ENCODE peak calls at places on chromosomes 2 and 18, in seven cellular contexts. F is astrocyte of the spinal cord, T is progenitor cell of endocrine pancreas, C is neural crest cell, D is chondrocyte, L is tibial artery, Y is foreskin fibroblast. R is an unnamed sample.

GRCh38 chr2:4340536-4340935 is 637.2 kb downstream of the DCDC2C start:
- DNase-seq in T (no peak), F (no peak), D (no peak), L (no peak), Y (no peak), C (no peak), R (peak; percentile 12)

GRCh38 chr18:13246591-13246990 is 28.0 kb downstream of the LDLRAD4 start:
- DNase-seq in C (no peak), F (no peak), T (no peak), Y (no peak), L (no peak), D (no peak), R (no peak)

GRCh38 chr18:42176599-42176998 is 221.6 kb downstream of the PIK3C3 start:
- DNase-seq in L (no peak), C (no peak), Y (no peak), F (no peak), T (no peak), D (no peak), R (no peak)

GRCh38 chr2:203714112-203714511 is 7.7 kb downstream of the CD28 start:
- DNase-seq in L (no peak), C (no peak), T (no peak), Y (no peak), F (no peak), D (no peak), R (no peak)

GRCh38 chr18:62790836-62791772 is 75.8 kb downstream of the PHLPP1 start:
- DNase-seq in T (no peak), C (no peak), D (no peak), Y (peak; percentile 26), L (no peak), F (peak; percentile 68), R (no peak)

GRCh38 chr2:208406474-208407451 is at the start of gene PTH2R:
- DNase-seq in D (peak; percentile 89), Y (no peak), C (no peak), T (peak; percentile 20), F (no peak), L (no peak), R (no peak)

GRCh38 chr2:62998949-62999348 is 51.7 kb upstream of the OTX1 start:
- DNase-seq in T (no peak), L (no peak), C (no peak), D (no peak), Y (peak; percentile 9), F (peak; percentile 8), R (no peak)

GRCh38 chr2:105294844-105295481 is 34.6 kb downstream of the TGFBRAP1 start:
- DNase-seq in D (no peak), F (peak; percentile 72), L (no peak), Y (peak; percentile 41), T (peak; percentile 47), C (peak; percentile 72), R (no peak)

GRCh38 chr2:37784759-37785149 is 113.3 kb upstream of the CDC42EP3 start:
- DNase-seq in T (no peak), F (no peak), C (no peak), D (no peak), L (no peak), Y (no peak), R (no peak)

GRCh38 chr2:173198338-173198737 is 122.7 kb downstream of the MAP3K20 start:
- DNase-seq in D (no peak), T (no peak), L (no peak), F (no peak), C (no peak), Y (no peak), R (no peak)

GRCh38 chr18:12606592-12607315 is 51.2 kb downstream of the SPIRE1 start:
- DNase-seq in L (no peak), Y (no peak), C (no peak), T (no peak), F (peak; percentile 75), D (no peak), R (peak; percentile 74)

GRCh38 chr2:216149741-216150140 is 40.6 kb downstream of the XRCC5 start:
- DNase-seq in Y (no peak), F (peak; percentile 43), C (no peak), T (no peak), D (no peak), L (no peak), R (no peak)

GRCh38 chr2:137333386-137333972 is 568.1 kb downstream of the THSD7B start:
- DNase-seq in D (no peak), F (peak; percentile 20), T (no peak), L (no peak), C (no peak), Y (no peak), R (no peak)

DNA sequence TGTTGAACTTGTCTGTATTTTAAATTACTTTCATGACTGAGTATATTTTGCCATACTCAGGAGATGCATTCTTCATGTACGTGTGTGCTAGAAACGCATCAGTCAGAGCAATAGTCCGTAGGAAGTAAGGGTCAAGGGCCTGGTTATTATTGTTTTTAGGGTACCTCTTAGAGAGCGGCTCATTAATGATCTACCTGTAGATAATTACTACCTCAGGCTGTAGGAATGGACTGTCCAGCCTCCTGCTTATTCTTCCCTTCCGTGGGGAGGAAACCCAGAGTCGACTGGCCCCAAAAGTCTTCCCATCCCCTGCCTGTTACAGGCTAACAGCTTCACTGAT is 36.3 kb downstream of the TTC39C start:
- DNase-seq in Y (no peak), C (no peak), L (no peak), T (no peak), D (no peak), F (no peak), R (no peak)
- TF ChIP-seq CTCF in Y (no peak), C (no peak), L (no peak), T (no peak), D (no peak), F (no peak), R (no peak)

GRCh38 chr2:71647346-71647745 is 194.0 kb downstream of the DYSF start:
- DNase-seq in L (no peak), Y (no peak), T (no peak), F (no peak), C (no peak), D (no peak), R (no peak)
- TF ChIP-seq CTCF in L (no peak), Y (no peak), T (no peak), F (no peak), C (no peak), D (no peak), R (no peak)

GRCh38 chr2:24411488-24412146 is 51.3 kb upstream of the ITSN2 start:
- DNase-seq in T (no peak), L (no peak), Y (no peak), F (no peak), D (no peak), C (peak; percentile 33), R (no peak)
- TF ChIP-seq CTCF in T (no peak), L (no peak), Y (no peak), F (no peak), D (no peak), C (no peak), R (no peak)

GRCh38 chr2:151333083-151333482 is 24.3 kb upstream of the TNFAIP6 start:
- DNase-seq in L (no peak), Y (no peak), F (no peak), C (no peak), T (no peak), D (no peak), R (no peak)
- TF ChIP-seq CTCF in L (no peak), Y (no peak), F (no peak), C (no peak), T (no peak), D (no peak), R (no peak)

GRCh38 chr2:238288650-238289573 is 502 bp upstream of the PER2 start:
- DNase-seq in L (peak; percentile 99), C (peak; percentile 96), Y (peak; percentile 97), D (peak; percentile 98), F (peak; percentile 100), T (peak; percentile 97), R (peak; percentile 86)

GRCh38 chr2:238289574-238289973 is 1.2 kb upstream of the PER2 start:
- DNase-seq in D (peak; percentile 53), T (no peak), C (no peak), L (peak; percentile 17), Y (no peak), F (no peak), R (no peak)

GRCh38 chr2:238286987-238287386 is 1.4 kb downstream of the PER2 start:
- DNase-seq in L (no peak), T (no peak), Y (no peak), F (peak; percentile 10), D (peak; percentile 25), C (no peak), R (no peak)

GRCh38 chr2:238286551-238286950 is 1.9 kb downstream of the PER2 start:
- DNase-seq in L (peak; percentile 79), C (no peak), D (no peak), F (peak; percentile 88), T (no peak), Y (peak; percentile 70), R (no peak)

DNA sequence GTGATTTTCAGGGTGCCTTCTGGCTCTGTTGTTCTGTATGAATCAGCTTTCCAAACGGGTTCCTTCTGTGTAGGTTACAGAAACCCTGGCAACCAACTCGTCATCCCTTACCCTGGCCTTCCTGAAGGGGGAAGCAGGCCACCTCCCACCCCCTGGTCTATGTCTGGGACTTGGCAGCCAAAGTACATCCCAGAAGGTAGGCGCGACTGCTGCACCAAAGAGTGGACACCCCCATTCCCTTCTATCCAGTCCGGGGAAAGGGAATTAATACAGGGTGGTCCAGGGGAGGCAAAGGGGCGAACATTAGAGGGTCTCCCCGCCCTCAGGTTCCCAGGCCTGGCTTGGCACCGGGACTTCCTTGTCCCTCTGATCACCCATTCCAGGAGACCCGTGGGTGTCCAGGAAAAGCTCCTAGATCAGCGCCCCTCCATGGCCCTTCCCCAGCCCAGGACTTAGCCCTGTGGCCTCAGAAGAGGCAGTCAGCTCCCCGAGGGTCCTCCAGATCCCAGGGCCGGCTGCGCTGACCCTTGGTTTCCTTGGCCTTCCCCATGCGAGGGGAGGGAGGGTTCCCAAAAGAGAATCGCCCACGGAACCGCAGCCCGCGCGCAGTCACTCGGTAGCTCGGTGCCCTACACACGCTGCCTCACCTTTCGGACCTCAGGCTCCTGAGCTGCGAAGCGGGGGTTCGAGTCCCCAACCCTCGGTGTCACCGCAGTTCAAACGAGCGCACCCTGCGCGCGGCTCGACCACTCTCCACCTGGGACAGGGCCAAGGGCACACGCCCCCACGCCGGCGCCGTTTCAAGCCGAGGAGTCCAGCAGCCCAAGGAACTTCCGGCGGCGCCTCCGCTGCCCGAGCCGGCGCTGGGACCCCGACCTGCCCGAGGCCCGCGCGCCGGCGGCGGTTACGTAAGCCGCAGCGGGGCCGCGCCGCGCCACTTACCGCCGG is at the start of gene PER2:
- DNase-seq in T (peak; percentile 27), C (no peak), L (peak; percentile 71), Y (peak; percentile 74), D (peak; percentile 86), F (peak; percentile 90), R (no peak)
- TF ChIP-seq CTCF in T (peak; percentile 12), C (peak; percentile 30), L (peak; percentile 18), Y (peak; percentile 14), D (peak; percentile 45), F (peak; percentile 14), R (no peak)

GRCh38 chr18:78273876-78274275 is 705.7 kb upstream of the SALL3 start:
- DNase-seq in D (no peak), C (no peak), Y (no peak), F (no peak), T (no peak), L (no peak), R (no peak)

GRCh38 chr18:78268226-78268625 is 711.4 kb upstream of the SALL3 start:
- DNase-seq in C (no peak), F (no peak), T (no peak), Y (no peak), L (no peak), D (no peak), R (no peak)

DNA sequence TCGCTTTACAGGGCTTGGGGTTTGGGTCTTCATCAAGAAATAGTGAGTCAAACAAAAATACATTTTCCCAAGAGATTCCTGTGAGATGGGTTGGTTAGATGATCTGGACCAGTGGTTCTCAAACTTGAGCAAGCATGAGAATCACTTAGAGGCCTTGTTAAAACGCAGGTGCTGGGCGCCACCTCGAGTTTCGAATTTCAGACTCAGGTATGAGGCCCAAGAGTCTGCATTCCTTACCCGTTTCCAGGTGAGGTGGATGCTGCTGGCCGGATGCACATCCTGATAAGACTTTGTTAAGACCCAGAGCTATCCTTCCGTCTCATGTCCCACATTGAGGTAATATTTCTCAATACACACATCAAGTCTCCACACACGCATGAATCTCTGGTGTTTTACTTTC is 707.8 kb upstream of the SALL3 start:
- DNase-seq in L (no peak), C (no peak), F (no peak), D (no peak), T (no peak), Y (no peak), R (no peak)
- TF ChIP-seq CTCF in L (no peak), C (no peak), F (no peak), D (no peak), T (no peak), Y (no peak), R (no peak)

R was measured in kidney epithelial cell.